ENCODE peak calls at places on chromosome 1, in eight cellular contexts. V is A549, S is body of pancreas, B is cardiac muscle cell, N is mucosa of descending colon, F is right atrium auricular region, R is right lobe of liver, X is tibial nerve. U is an unnamed sample. For H3K4me1, the result is how much of the 10 kb centered on the place peaks cover.

GRCh38 chr1:234040446-234041317 is 136.2 kb downstream of the SLC35F3 start:
- DNase-seq in F (no peak), B (no peak), R (no peak), S (no peak), X (no peak), N (no peak), V (no peak), U (no peak)

GRCh38 chr1:32380061-32380460 is 14.2 kb downstream of the BSDC1 start:
- DNase-seq in V (no peak), S (no peak), N (no peak), R (no peak), X (no peak), B (no peak), F (no peak), U (no peak)

GRCh38 chr1:58392083-58392482 is 154.4 kb downstream of the OMA1 start:
- DNase-seq in B (no peak), X (no peak), F (no peak), S (no peak), R (no peak), N (no peak), V (no peak), U (no peak)

GRCh38 chr1:16960560-16961296 is 19.7 kb downstream of the MFAP2 start:
- DNase-seq in S (peak), F (peak), R (peak), N (peak), V (peak), X (peak), B (peak), U (peak)

GRCh38 chr1:77532641-77533040 is 149.8 kb downstream of the ZZZ3 start:
- DNase-seq in V (no peak), S (no peak), X (no peak), B (no peak), R (no peak), N (no peak), F (no peak), U (no peak)

GRCh38 chr1:56557746-56558145 is 21.6 kb downstream of the PLPP3 start:
- DNase-seq in R (no peak), B (no peak), F (no peak), V (no peak), N (no peak), X (no peak), S (no peak), U (no peak)

GRCh38 chr1:28412731-28413130 is 43.2 kb downstream of the PHACTR4 start:
- DNase-seq in S (no peak), V (no peak), X (no peak), F (no peak), N (no peak), R (no peak), B (peak), U (no peak)

GRCh38 chr1:246595146-246595545 is 28.9 kb downstream of the CNST start:
- DNase-seq in B (no peak), R (no peak), F (no peak), V (no peak), N (no peak), X (no peak), S (no peak), U (no peak)

GRCh38 chr1:234865171-234866006 is 255.4 kb upstream of the IRF2BP2 start:
- DNase-seq in N (no peak), X (no peak), V (no peak), S (no peak), B (no peak), F (no peak), R (peak), U (no peak)

GRCh38 chr1:26290061-26290415 is 10.2 kb downstream of the SH3BGRL3 start:
- DNase-seq in N (no peak), V (no peak), B (no peak), X (no peak), R (no peak), S (no peak), F (no peak), U (no peak)
- H3K4me1 ChIP-seq in N (under half), V (under half), B (under half), X (half or more), R (under half), S (under half), F (under half), U (under half)

GRCh38 chr1:2437617-2438016 is 25.3 kb upstream of the PEX10 start:
- DNase-seq in F (no peak), R (no peak), N (no peak), X (no peak), S (no peak), B (no peak), V (no peak), U (no peak)
- H3K4me3 ChIP-seq in F (no peak), R (no peak), N (no peak), X (no peak), S (no peak), B (no peak), V (no peak), U (no peak)

GRCh38 chr1:193090865-193091264 is 14.3 kb downstream of the GLRX2 start:
- DNase-seq in S (no peak), V (no peak), F (no peak), R (no peak), N (no peak), B (no peak), X (no peak), U (no peak)

GRCh38 chr1:193094112-193094511 is 11.1 kb downstream of the GLRX2 start:
- DNase-seq in F (no peak), R (no peak), X (no peak), N (no peak), S (no peak), B (no peak), V (no peak), U (no peak)
- H3K4me1 ChIP-seq in F (under half), R (under half), X (under half), N (under half), S (under half), B (under half), V (under half), U (under half)

DNA sequence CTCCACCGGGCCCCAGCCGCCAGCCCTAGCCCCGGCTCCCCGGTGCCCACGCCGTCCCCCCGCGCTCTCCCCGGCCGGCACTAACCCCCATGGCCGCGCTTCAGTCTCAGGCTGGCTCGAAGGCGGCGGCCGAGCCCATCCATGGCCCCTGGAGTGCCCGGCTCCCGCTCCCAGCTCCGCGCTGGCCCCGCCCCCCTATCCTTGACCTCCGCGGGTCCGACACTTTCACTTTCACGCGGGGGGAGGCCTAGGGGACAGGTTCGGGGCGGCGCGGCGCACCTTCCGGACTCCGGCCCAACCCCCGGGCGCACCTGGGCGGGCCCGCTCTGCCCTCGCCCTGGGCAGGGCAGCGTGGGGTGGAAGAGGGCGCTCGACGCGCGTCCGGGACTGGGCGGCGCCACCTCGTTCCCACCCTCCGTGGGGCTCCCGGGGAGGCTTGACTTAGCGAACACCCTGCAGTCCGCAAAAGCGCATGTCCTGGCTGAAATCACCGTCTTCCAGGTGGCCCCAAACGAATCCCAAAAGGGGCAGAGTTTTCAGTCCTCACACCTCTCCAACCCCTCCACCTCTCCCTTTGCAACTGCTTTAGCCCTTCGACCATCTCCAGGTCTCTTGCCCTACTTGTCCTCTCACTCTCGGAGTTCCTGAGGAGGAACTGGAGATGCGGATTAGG is 3.9 kb upstream of the DENND2D start:
- DNase-seq in B (no peak), R (peak), X (no peak), V (no peak), S (peak), N (peak), F (peak), U (peak)
- H3K4me3 ChIP-seq in B (peak), R (peak), X (peak), V (peak), S (peak), N (peak), F (peak), U (peak)

GRCh38 chr1:209428241-209428921 is 155.1 kb upstream of the CAMK1G start:
- DNase-seq in B (no peak), V (no peak), X (no peak), N (no peak), R (no peak), S (no peak), F (no peak), U (no peak)
- H3K4me1 ChIP-seq in B (under half), V (under half), X (under half), N (under half), R (under half), S (under half), F (under half), U (under half)

DNA sequence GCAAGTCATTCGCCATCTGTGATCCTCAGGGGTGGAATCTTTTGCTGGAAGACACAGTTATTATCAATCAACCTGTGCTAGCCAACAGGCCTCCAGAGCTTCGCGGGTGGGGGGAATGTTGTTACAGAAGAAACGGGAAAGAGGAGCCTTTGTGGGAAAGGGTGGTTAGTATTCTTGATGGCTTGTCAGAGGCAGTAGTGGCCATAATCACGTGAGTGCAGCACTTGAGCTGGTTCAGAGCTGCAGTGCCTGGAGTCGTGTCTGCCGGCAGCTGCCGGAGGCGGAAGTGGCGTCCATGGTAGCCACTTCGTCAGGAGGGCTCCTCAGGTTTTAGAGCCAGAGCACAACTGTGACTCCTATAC is 204.8 kb downstream of the ST6GALNAC3 start:
- DNase-seq in B (no peak), F (no peak), V (no peak), N (no peak), X (no peak), R (no peak), S (no peak), U (no peak)
- H3K4me3 ChIP-seq in B (no peak), F (no peak), V (no peak), N (no peak), X (no peak), R (no peak), S (no peak), U (no peak)

GRCh38 chr1:54378157-54378883 is 27.9 kb downstream of the SSBP3 start:
- DNase-seq in R (no peak), X (no peak), V (no peak), N (no peak), S (no peak), B (no peak), F (no peak), U (no peak)

GRCh38 chr1:54380285-54380882 is 25.8 kb downstream of the SSBP3 start:
- DNase-seq in X (no peak), V (no peak), B (no peak), N (no peak), R (no peak), S (no peak), F (no peak), U (no peak)

GRCh38 chr1:54377040-54377691 is 29.0 kb downstream of the SSBP3 start:
- DNase-seq in X (no peak), F (no peak), B (no peak), N (no peak), S (peak), R (no peak), V (no peak), U (peak)

GRCh38 chr1:54379481-54380284 is 26.5 kb downstream of the SSBP3 start:
- DNase-seq in X (no peak), R (peak), B (peak), N (no peak), S (no peak), F (no peak), V (no peak), U (no peak)

DNA sequence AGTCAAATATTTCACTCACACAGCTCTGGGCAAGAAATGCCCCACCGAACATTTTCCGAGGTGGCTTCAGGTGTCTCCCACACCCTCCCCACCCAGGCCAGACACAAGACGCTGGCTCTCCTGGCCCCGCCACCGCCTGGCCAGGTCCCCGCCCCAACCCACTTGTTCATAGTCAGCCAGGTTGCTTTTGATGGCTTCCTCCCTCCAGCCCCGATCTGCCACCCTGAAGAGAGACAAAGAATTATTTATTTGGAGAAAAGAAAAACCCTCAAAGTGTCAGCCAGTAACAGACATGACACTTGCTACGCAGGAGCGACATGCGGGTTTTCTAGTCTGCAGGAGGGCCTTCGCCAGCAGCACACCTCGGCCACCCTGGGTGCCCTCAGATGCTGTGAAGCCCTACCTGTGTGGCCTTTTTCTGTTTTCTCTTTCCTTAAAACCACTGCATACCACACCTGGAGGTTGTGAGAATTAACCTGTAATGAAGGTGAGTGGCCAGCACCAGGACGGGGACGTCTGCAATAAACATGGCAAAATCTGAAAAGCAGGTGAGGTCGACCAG is 27.2 kb downstream of the SSBP3 start:
- DNase-seq in X (no peak), S (no peak), F (no peak), V (no peak), B (no peak), N (no peak), R (no peak), U (no peak)
- H3K4me1 ChIP-seq in X (under half), S (under half), F (half or more), V (under half), B (half or more), N (under half), R (under half), U (under half)

GRCh38 chr1:27374687-27375086 is at the start of gene FCN3:
- DNase-seq in S (no peak), F (no peak), X (no peak), N (no peak), R (no peak), B (no peak), V (no peak), U (no peak)

GRCh38 chr1:27377760-27378495 is 3.3 kb upstream of the FCN3 start:
- DNase-seq in V (no peak), R (no peak), X (no peak), F (no peak), N (no peak), S (no peak), B (no peak), U (no peak)

GRCh38 chr1:27372022-27372807 is 2.4 kb downstream of the FCN3 start:
- DNase-seq in B (no peak), F (no peak), X (no peak), R (no peak), N (no peak), V (no peak), S (no peak), U (no peak)

GRCh38 chr1:27368872-27369703 is 2.3 kb upstream of the MAP3K6 start:
- DNase-seq in S (no peak), B (peak), N (no peak), R (no peak), F (no peak), V (no peak), X (no peak), U (no peak)

GRCh38 chr1:27372808-27373690 is 1.6 kb downstream of the FCN3 start:
- DNase-seq in N (no peak), X (no peak), V (no peak), F (no peak), R (no peak), S (no peak), B (peak), U (no peak)
- H3K4me3 ChIP-seq in N (no peak), X (no peak), V (no peak), F (no peak), R (peak), S (no peak), B (no peak), U (no peak)

GRCh38 chr1:26701266-26701994 is 5.6 kb downstream of the ARID1A start:
- DNase-seq in F (no peak), N (no peak), S (no peak), B (peak), V (no peak), X (no peak), R (no peak), U (no peak)

GRCh38 chr1:26701995-26702679 is 6.3 kb downstream of the ARID1A start:
- DNase-seq in X (no peak), R (no peak), F (no peak), N (no peak), B (no peak), S (no peak), V (no peak), U (no peak)

GRCh38 chr1:26697978-26698849 is 2.4 kb downstream of the ARID1A start:
- DNase-seq in V (peak), R (peak), B (peak), X (no peak), F (peak), N (peak), S (peak), U (peak)

GRCh38 chr1:26702680-26703038 is 6.8 kb downstream of the ARID1A start:
- DNase-seq in V (no peak), B (no peak), F (no peak), S (no peak), R (no peak), X (no peak), N (no peak), U (no peak)

DNA sequence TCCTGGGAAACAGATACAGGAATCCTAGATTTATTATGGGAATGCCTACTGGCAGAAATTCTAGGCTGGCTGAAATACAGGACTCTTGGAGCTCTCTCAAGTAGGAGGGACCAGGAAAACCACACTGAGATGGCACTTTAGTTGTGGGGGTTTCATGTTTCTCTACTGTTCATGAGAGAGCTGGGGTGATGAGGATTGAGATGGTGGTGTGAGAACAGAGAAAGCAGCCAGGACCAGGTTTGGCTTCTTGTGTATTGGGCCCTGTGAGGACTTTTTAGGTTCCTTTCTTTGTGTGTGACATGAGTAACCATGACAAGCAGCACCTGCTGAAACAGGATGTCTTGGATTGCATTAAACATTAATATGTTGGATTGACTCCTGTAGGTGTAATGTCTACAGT is 4.9 kb downstream of the ARID1A start:
- DNase-seq in N (no peak), B (no peak), V (no peak), S (no peak), R (no peak), X (no peak), F (no peak), U (no peak)
- H3K4me1 ChIP-seq in N (half or more), B (half or more), V (half or more), S (half or more), R (under half), X (half or more), F (half or more), U (under half)

U was measured in small intestine.